ENCODE peak calls at places on chromosomes 6 and 20, in ten cellular contexts. One of them, this sample, is unnamed.

GRCh38 chr6:53250761-53251672 is 97.7 kb downstream of the ELOVL5 start:
- DNase-seq in stomach: no peak
- DNase-seq in HCT116: no peak
- DNase-seq in spleen: no peak
- DNase-seq in transverse colon: no peak
- DNase-seq in suprapubic skin: no peak
- DNase-seq in prostate gland: no peak
- DNase-seq in GM12878: no peak
- DNase-seq in upper lobe of left lung: no peak
- DNase-seq in H1: no peak
- DNase-seq in this sample: no peak

GRCh38 chr6:20198156-20198555 is 14.1 kb downstream of the MBOAT1 start:
- DNase-seq in stomach: no peak
- DNase-seq in HCT116: no peak
- DNase-seq in spleen: no peak
- DNase-seq in transverse colon: no peak
- DNase-seq in suprapubic skin: no peak
- DNase-seq in prostate gland: no peak
- DNase-seq in GM12878: no peak
- DNase-seq in upper lobe of left lung: no peak
- DNase-seq in H1: no peak
- DNase-seq in this sample: no peak

GRCh38 chr20:63114693-63115069 is 101.2 kb downstream of the YTHDF1 start:
- DNase-seq in stomach: no peak
- DNase-seq in HCT116: no peak
- DNase-seq in spleen: peak; percentile 22
- DNase-seq in transverse colon: no peak
- DNase-seq in suprapubic skin: no peak
- DNase-seq in prostate gland: no peak
- DNase-seq in GM12878: no peak
- DNase-seq in upper lobe of left lung: no peak
- DNase-seq in H1: no peak
- DNase-seq in this sample: no peak

GRCh38 chr6:154649723-154650122 is 83.5 kb upstream of the SCAF8 start:
- DNase-seq in stomach: no peak
- DNase-seq in HCT116: no peak
- DNase-seq in spleen: no peak
- DNase-seq in transverse colon: no peak
- DNase-seq in suprapubic skin: no peak
- DNase-seq in prostate gland: no peak
- DNase-seq in GM12878: no peak
- DNase-seq in upper lobe of left lung: no peak
- DNase-seq in H1: no peak
- DNase-seq in this sample: no peak

GRCh38 chr6:5173862-5174643 is 86.7 kb downstream of the LYRM4 start:
- DNase-seq in stomach: no peak
- DNase-seq in HCT116: no peak
- DNase-seq in spleen: no peak
- DNase-seq in transverse colon: peak; percentile 21
- DNase-seq in suprapubic skin: no peak
- DNase-seq in prostate gland: no peak
- DNase-seq in GM12878: peak; percentile 87
- DNase-seq in upper lobe of left lung: no peak
- DNase-seq in H1: no peak
- DNase-seq in this sample: no peak

GRCh38 chr6:167855825-167856425 is 29.2 kb downstream of the AFDN start:
- DNase-seq in stomach: no peak
- DNase-seq in HCT116: peak; percentile 19
- DNase-seq in spleen: no peak
- DNase-seq in transverse colon: no peak
- DNase-seq in suprapubic skin: no peak
- DNase-seq in prostate gland: no peak
- DNase-seq in GM12878: no peak
- DNase-seq in upper lobe of left lung: no peak
- DNase-seq in H1: no peak
- DNase-seq in this sample: no peak

GRCh38 chr6:149488815-149489214 is 4.0 kb upstream of the ZC3H12D start:
- DNase-seq in stomach: no peak
- DNase-seq in HCT116: no peak
- DNase-seq in spleen: no peak
- DNase-seq in transverse colon: no peak
- DNase-seq in suprapubic skin: no peak
- DNase-seq in prostate gland: no peak
- DNase-seq in GM12878: no peak
- DNase-seq in upper lobe of left lung: peak; percentile 48
- DNase-seq in H1: no peak
- DNase-seq in this sample: no peak

GRCh38 chr6:158528826-158529225 is 31.1 kb upstream of the TMEM181 start:
- DNase-seq in stomach: no peak
- DNase-seq in HCT116: no peak
- DNase-seq in spleen: no peak
- DNase-seq in transverse colon: no peak
- DNase-seq in suprapubic skin: no peak
- DNase-seq in prostate gland: no peak
- DNase-seq in GM12878: no peak
- DNase-seq in upper lobe of left lung: no peak
- DNase-seq in H1: no peak
- DNase-seq in this sample: no peak

GRCh38 chr6:139265512-139266190 is 26.1 kb downstream of the TXLNB start:
- DNase-seq in stomach: no peak
- DNase-seq in HCT116: no peak
- DNase-seq in spleen: no peak
- DNase-seq in transverse colon: no peak
- DNase-seq in suprapubic skin: no peak
- DNase-seq in prostate gland: peak; percentile 20
- DNase-seq in GM12878: no peak
- DNase-seq in upper lobe of left lung: no peak
- DNase-seq in H1: no peak
- DNase-seq in this sample: no peak

GRCh38 chr6:43113431-43114260 is 37.5 kb downstream of the PTK7 start:
- DNase-seq in stomach: no peak
- DNase-seq in HCT116: no peak
- DNase-seq in spleen: peak; percentile 62
- DNase-seq in transverse colon: peak; percentile 28
- DNase-seq in suprapubic skin: no peak
- DNase-seq in prostate gland: no peak
- DNase-seq in GM12878: no peak
- DNase-seq in upper lobe of left lung: no peak
- DNase-seq in H1: no peak
- DNase-seq in this sample: no peak

GRCh38 chr6:112941613-112942012 is 594.5 kb downstream of the RFPL4B start:
- DNase-seq in stomach: no peak
- DNase-seq in HCT116: no peak
- DNase-seq in spleen: no peak
- DNase-seq in transverse colon: no peak
- DNase-seq in suprapubic skin: no peak
- DNase-seq in prostate gland: no peak
- DNase-seq in GM12878: no peak
- DNase-seq in upper lobe of left lung: no peak
- DNase-seq in H1: no peak
- DNase-seq in this sample: no peak

GRCh38 chr20:61934716-61935530 is 130.8 kb downstream of the TAF4 start:
- DNase-seq in stomach: no peak
- DNase-seq in HCT116: no peak
- DNase-seq in spleen: peak; percentile 52
- DNase-seq in transverse colon: no peak
- DNase-seq in suprapubic skin: peak; percentile 36
- DNase-seq in prostate gland: no peak
- DNase-seq in GM12878: no peak
- DNase-seq in upper lobe of left lung: no peak
- DNase-seq in H1: peak; percentile 47
- DNase-seq in this sample: no peak

GRCh38 chr6:25769983-25770382 is 15.4 kb downstream of the SLC17A4 start:
- DNase-seq in stomach: no peak
- DNase-seq in HCT116: no peak
- DNase-seq in spleen: no peak
- DNase-seq in transverse colon: no peak
- DNase-seq in suprapubic skin: no peak
- DNase-seq in prostate gland: no peak
- DNase-seq in GM12878: no peak
- DNase-seq in upper lobe of left lung: peak; percentile 22
- DNase-seq in H1: no peak
- DNase-seq in this sample: no peak

GRCh38 chr6:91573826-91574416 is 987.0 kb upstream of the MAP3K7 start:
- DNase-seq in stomach: no peak
- DNase-seq in HCT116: no peak
- DNase-seq in spleen: no peak
- DNase-seq in transverse colon: no peak
- DNase-seq in suprapubic skin: no peak
- DNase-seq in prostate gland: no peak
- DNase-seq in GM12878: peak; percentile 3
- DNase-seq in upper lobe of left lung: no peak
- DNase-seq in H1: no peak
- DNase-seq in this sample: no peak

GRCh38 chr6:28124350-28124970 is at the start of gene ZSCAN16:
- DNase-seq in stomach: peak; percentile 84
- DNase-seq in HCT116: peak; percentile 82
- DNase-seq in spleen: peak; percentile 95
- DNase-seq in transverse colon: peak; percentile 90
- DNase-seq in suprapubic skin: peak; percentile 86
- DNase-seq in prostate gland: peak; percentile 77
- DNase-seq in GM12878: no peak
- DNase-seq in upper lobe of left lung: peak; percentile 91
- DNase-seq in H1: peak; percentile 90
- DNase-seq in this sample: peak; percentile 78

GRCh38 chr20:21509597-21510331 is 4.1 kb downstream of the NKX2-2 start:
- DNase-seq in stomach: no peak
- DNase-seq in HCT116: no peak
- DNase-seq in spleen: no peak
- DNase-seq in transverse colon: no peak
- DNase-seq in suprapubic skin: no peak
- DNase-seq in prostate gland: no peak
- DNase-seq in GM12878: no peak
- DNase-seq in upper lobe of left lung: no peak
- DNase-seq in H1: peak; percentile 68
- DNase-seq in this sample: no peak
- H3K27me3 ChIP-seq in stomach: peaks cover 100% of the 10 kb centered on the region
- H3K27me3 ChIP-seq in HCT116: no peaks in the 10 kb centered on the region
- H3K27me3 ChIP-seq in spleen: peaks cover 100% of the 10 kb centered on the region
- H3K27me3 ChIP-seq in transverse colon: peaks cover 100% of the 10 kb centered on the region
- H3K27me3 ChIP-seq in suprapubic skin: peaks cover 100% of the 10 kb centered on the region
- H3K27me3 ChIP-seq in prostate gland: peaks cover 52% of the 10 kb centered on the region
- H3K27me3 ChIP-seq in GM12878: peaks cover 17% of the 10 kb centered on the region
- H3K27me3 ChIP-seq in upper lobe of left lung: peaks cover 43% of the 10 kb centered on the region
- H3K27me3 ChIP-seq in H1: peaks cover 77% of the 10 kb centered on the region
- H3K27me3 ChIP-seq in this sample: peaks cover 100% of the 10 kb centered on the region

GRCh38 chr6:34391711-34392496 is 565 bp downstream of the NUDT3 start:
- DNase-seq in stomach: peak; percentile 55
- DNase-seq in HCT116: no peak
- DNase-seq in spleen: peak; percentile 90
- DNase-seq in transverse colon: peak; percentile 61
- DNase-seq in suprapubic skin: peak; percentile 83
- DNase-seq in prostate gland: peak; percentile 24
- DNase-seq in GM12878: no peak
- DNase-seq in upper lobe of left lung: peak; percentile 53
- DNase-seq in H1: peak; percentile 84
- DNase-seq in this sample: peak; percentile 56

GRCh38 chr6:34393968-34394305 is 1.5 kb upstream of the NUDT3 start:
- DNase-seq in stomach: no peak
- DNase-seq in HCT116: no peak
- DNase-seq in spleen: no peak
- DNase-seq in transverse colon: no peak
- DNase-seq in suprapubic skin: no peak
- DNase-seq in prostate gland: no peak
- DNase-seq in GM12878: no peak
- DNase-seq in upper lobe of left lung: no peak
- DNase-seq in H1: no peak
- DNase-seq in this sample: no peak

GRCh38 chr6:34393191-34393967 is 910 bp upstream of the NUDT3 start:
- DNase-seq in stomach: no peak
- DNase-seq in HCT116: no peak
- DNase-seq in spleen: no peak
- DNase-seq in transverse colon: no peak
- DNase-seq in suprapubic skin: no peak
- DNase-seq in prostate gland: peak; percentile 23
- DNase-seq in GM12878: no peak
- DNase-seq in upper lobe of left lung: peak; percentile 32
- DNase-seq in H1: no peak
- DNase-seq in this sample: no peak

GRCh38 chr6:34391023-34391485 is 1.4 kb downstream of the NUDT3 start:
- DNase-seq in stomach: no peak
- DNase-seq in HCT116: no peak
- DNase-seq in spleen: peak; percentile 45
- DNase-seq in transverse colon: peak; percentile 35
- DNase-seq in suprapubic skin: peak; percentile 66
- DNase-seq in prostate gland: peak; percentile 12
- DNase-seq in GM12878: no peak
- DNase-seq in upper lobe of left lung: peak; percentile 62
- DNase-seq in H1: no peak
- DNase-seq in this sample: no peak

GRCh38 chr6:34392497-34393190 is at the start of gene NUDT3:
- DNase-seq in stomach: peak; percentile 95
- DNase-seq in HCT116: peak; percentile 87
- DNase-seq in spleen: peak; percentile 100
- DNase-seq in transverse colon: peak; percentile 95
- DNase-seq in suprapubic skin: peak; percentile 94
- DNase-seq in prostate gland: peak; percentile 93
- DNase-seq in GM12878: peak; percentile 83
- DNase-seq in upper lobe of left lung: peak; percentile 95
- DNase-seq in H1: peak; percentile 96
- DNase-seq in this sample: peak; percentile 88
- TF ChIP-seq POLR2AphosphoS5 in stomach: peak; percentile 36
- TF ChIP-seq POLR2AphosphoS5 in HCT116: peak; percentile 68
- TF ChIP-seq POLR2AphosphoS5 in spleen: peak; percentile 85
- TF ChIP-seq POLR2AphosphoS5 in transverse colon: peak; percentile 48
- TF ChIP-seq POLR2AphosphoS5 in suprapubic skin: peak; percentile 90
- TF ChIP-seq POLR2AphosphoS5 in prostate gland: peak; percentile 77
- TF ChIP-seq POLR2AphosphoS5 in GM12878: no peak
- TF ChIP-seq POLR2AphosphoS5 in upper lobe of left lung: peak; percentile 58
- TF ChIP-seq POLR2AphosphoS5 in H1: no peak
- TF ChIP-seq POLR2AphosphoS5 in this sample: peak; percentile 66

DNA sequence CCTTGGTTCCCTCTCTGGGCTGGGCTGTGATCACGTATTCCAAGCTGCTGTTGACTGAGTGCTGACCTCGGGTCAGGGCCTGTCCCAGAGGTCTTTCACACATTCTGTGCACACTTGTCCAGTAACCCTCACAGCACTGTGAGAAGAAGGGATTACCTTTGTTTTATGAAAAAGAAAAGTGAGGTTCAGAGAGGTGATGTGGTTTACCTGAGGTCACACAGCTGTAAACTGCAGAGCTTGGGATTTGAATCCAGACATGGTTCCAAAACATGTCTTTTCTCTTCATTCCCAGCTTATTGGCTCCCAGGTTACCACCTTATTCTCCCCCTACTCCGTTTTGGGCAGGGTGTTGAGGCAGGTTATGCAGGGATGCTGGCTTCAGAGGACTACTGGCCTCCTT is 28.4 kb upstream of the CDH22 start:
- DNase-seq in stomach: no peak
- DNase-seq in HCT116: no peak
- DNase-seq in spleen: no peak
- DNase-seq in transverse colon: no peak
- DNase-seq in suprapubic skin: no peak
- DNase-seq in prostate gland: no peak
- DNase-seq in GM12878: no peak
- DNase-seq in upper lobe of left lung: no peak
- DNase-seq in H1: no peak
- DNase-seq in this sample: no peak
- H3K27me3 ChIP-seq in stomach: peaks cover 36% of the 10 kb centered on the region
- H3K27me3 ChIP-seq in HCT116: peaks cover 16% of the 10 kb centered on the region
- H3K27me3 ChIP-seq in spleen: peaks cover 28% of the 10 kb centered on the region
- H3K27me3 ChIP-seq in transverse colon: peaks cover 95% of the 10 kb centered on the region
- H3K27me3 ChIP-seq in suprapubic skin: peaks cover 61% of the 10 kb centered on the region
- H3K27me3 ChIP-seq in prostate gland: no peaks in the 10 kb centered on the region
- H3K27me3 ChIP-seq in GM12878: peaks cover 6% of the 10 kb centered on the region
- H3K27me3 ChIP-seq in upper lobe of left lung: no peaks in the 10 kb centered on the region
- H3K27me3 ChIP-seq in H1: no peaks in the 10 kb centered on the region
- H3K27me3 ChIP-seq in this sample: peaks cover 5% of the 10 kb centered on the region

GRCh38 chr20:37323985-37324384 is 22.0 kb upstream of the SRC start:
- DNase-seq in stomach: no peak
- DNase-seq in HCT116: no peak
- DNase-seq in spleen: no peak
- DNase-seq in transverse colon: no peak
- DNase-seq in suprapubic skin: no peak
- DNase-seq in prostate gland: no peak
- DNase-seq in GM12878: no peak
- DNase-seq in upper lobe of left lung: no peak
- DNase-seq in H1: no peak
- DNase-seq in this sample: no peak
- TF ChIP-seq POLR2AphosphoS5 in stomach: no peak
- TF ChIP-seq POLR2AphosphoS5 in HCT116: no peak
- TF ChIP-seq POLR2AphosphoS5 in spleen: no peak
- TF ChIP-seq POLR2AphosphoS5 in transverse colon: no peak
- TF ChIP-seq POLR2AphosphoS5 in suprapubic skin: no peak
- TF ChIP-seq POLR2AphosphoS5 in prostate gland: no peak
- TF ChIP-seq POLR2AphosphoS5 in GM12878: no peak
- TF ChIP-seq POLR2AphosphoS5 in upper lobe of left lung: no peak
- TF ChIP-seq POLR2AphosphoS5 in H1: no peak
- TF ChIP-seq POLR2AphosphoS5 in this sample: no peak